ENCODE peak calls at places on chromosomes 7 and 10, in nine cellular contexts. One of them, this sample, is unnamed.

GRCh38 chr10:29136401-29136800 is 152.5 kb upstream of the LYZL1 start:
- DNase-seq in spleen: no peak
- DNase-seq in left ventricle myocardium superior: no peak
- DNase-seq in A172: no peak
- DNase-seq in stimulated activated naive CD4-positive, alpha-beta T cell: no peak
- DNase-seq in AG09309: no peak
- DNase-seq in NCI-H1417: no peak
- DNase-seq in COR-L47: no peak
- DNase-seq in brain microvascular endothelial cell: no peak
- DNase-seq in this sample: no peak

GRCh38 chr10:88676283-88677060 is 12.2 kb downstream of the LIPF start:
- DNase-seq in COR-L47: no peak
- DNase-seq in left ventricle myocardium superior: no peak
- DNase-seq in A172: no peak
- DNase-seq in brain microvascular endothelial cell: no peak
- DNase-seq in spleen: no peak
- DNase-seq in AG09309: no peak
- DNase-seq in NCI-H1417: no peak
- DNase-seq in stimulated activated naive CD4-positive, alpha-beta T cell: no peak
- DNase-seq in this sample: no peak

GRCh38 chr7:135929692-135930091 is 47.5 kb downstream of the MTPN start:
- DNase-seq in brain microvascular endothelial cell: no peak
- DNase-seq in NCI-H1417: no peak
- DNase-seq in spleen: no peak
- DNase-seq in stimulated activated naive CD4-positive, alpha-beta T cell: no peak
- DNase-seq in left ventricle myocardium superior: no peak
- DNase-seq in AG09309: no peak
- DNase-seq in A172: no peak
- DNase-seq in COR-L47: no peak
- DNase-seq in this sample: no peak

GRCh38 chr7:8254667-8255066 is 7.3 kb downstream of the ICA1 start:
- DNase-seq in NCI-H1417: no peak
- DNase-seq in stimulated activated naive CD4-positive, alpha-beta T cell: no peak
- DNase-seq in COR-L47: peak
- DNase-seq in A172: no peak
- DNase-seq in brain microvascular endothelial cell: no peak
- DNase-seq in spleen: no peak
- DNase-seq in left ventricle myocardium superior: no peak
- DNase-seq in AG09309: no peak
- DNase-seq in this sample: no peak

GRCh38 chr10:124002391-124003069 is 90.9 kb downstream of the CHST15 start:
- DNase-seq in COR-L47: no peak
- DNase-seq in stimulated activated naive CD4-positive, alpha-beta T cell: no peak
- DNase-seq in NCI-H1417: no peak
- DNase-seq in AG09309: no peak
- DNase-seq in A172: no peak
- DNase-seq in brain microvascular endothelial cell: no peak
- DNase-seq in spleen: peak
- DNase-seq in left ventricle myocardium superior: no peak
- DNase-seq in this sample: no peak

GRCh38 chr7:116769541-116769940 is 92.8 kb upstream of the CAPZA2 start:
- DNase-seq in brain microvascular endothelial cell: no peak
- DNase-seq in AG09309: no peak
- DNase-seq in spleen: no peak
- DNase-seq in A172: no peak
- DNase-seq in left ventricle myocardium superior: no peak
- DNase-seq in stimulated activated naive CD4-positive, alpha-beta T cell: no peak
- DNase-seq in NCI-H1417: no peak
- DNase-seq in COR-L47: no peak
- DNase-seq in this sample: no peak

GRCh38 chr10:14583252-14583651 is 191.4 kb downstream of the FAM107B start:
- DNase-seq in brain microvascular endothelial cell: no peak
- DNase-seq in stimulated activated naive CD4-positive, alpha-beta T cell: peak
- DNase-seq in spleen: peak
- DNase-seq in AG09309: no peak
- DNase-seq in COR-L47: no peak
- DNase-seq in left ventricle myocardium superior: no peak
- DNase-seq in A172: no peak
- DNase-seq in NCI-H1417: no peak
- DNase-seq in this sample: no peak

GRCh38 chr10:6924166-6924565 is 344.1 kb upstream of the PRKCQ start:
- DNase-seq in NCI-H1417: no peak
- DNase-seq in spleen: no peak
- DNase-seq in A172: peak
- DNase-seq in AG09309: no peak
- DNase-seq in COR-L47: no peak
- DNase-seq in stimulated activated naive CD4-positive, alpha-beta T cell: no peak
- DNase-seq in left ventricle myocardium superior: no peak
- DNase-seq in brain microvascular endothelial cell: peak
- DNase-seq in this sample: no peak

GRCh38 chr7:13042605-13043236 is 355.3 kb downstream of the ARL4A start:
- DNase-seq in AG09309: no peak
- DNase-seq in spleen: no peak
- DNase-seq in left ventricle myocardium superior: no peak
- DNase-seq in A172: peak
- DNase-seq in NCI-H1417: no peak
- DNase-seq in brain microvascular endothelial cell: peak
- DNase-seq in COR-L47: no peak
- DNase-seq in stimulated activated naive CD4-positive, alpha-beta T cell: no peak
- DNase-seq in this sample: no peak